ENCODE peak calls at places on chromosomes 6 and 20, in four cellular contexts. T is H1, O is K562, Q is HepG2. W is an unnamed sample.

GRCh38 chr6:141744971-141745370 is 387.8 kb upstream of the GJE1 start:
- DNase-seq in T (no peak), O (no peak), Q (no peak), W (no peak)

GRCh38 chr6:79431469-79431868 is 105.8 kb downstream of the LCA5 start:
- DNase-seq in T (no peak), O (no peak), Q (peak; percentile 21), W (no peak)

GRCh38 chr6:141291322-141291721 is 841.4 kb upstream of the GJE1 start:
- DNase-seq in T (no peak), O (no peak), Q (no peak), W (no peak)

GRCh38 chr6:42333622-42334021 is 116.0 kb upstream of the MRPS10 start:
- DNase-seq in T (no peak), O (no peak), Q (no peak), W (no peak)

GRCh38 chr6:127186889-127187288 is 68.4 kb downstream of the RSPO3 start:
- DNase-seq in T (peak; percentile 89), O (peak; percentile 33), Q (peak; percentile 41), W (no peak)

GRCh38 chr20:62227977-62228958 is 8.2 kb upstream of the HRH3 start:
- DNase-seq in T (no peak), O (peak; percentile 49), Q (peak; percentile 46), W (no peak)

GRCh38 chr6:143060806-143061596 is at the start of gene AIG1:
- DNase-seq in T (peak; percentile 71), O (no peak), Q (no peak), W (no peak)

GRCh38 chr6:45328523-45328922 is 393 bp downstream of the RUNX2 start:
- DNase-seq in T (no peak), O (no peak), Q (no peak), W (no peak)

GRCh38 chr20:53823121-53823764 is 229.6 kb upstream of the ZNF217 start:
- DNase-seq in T (no peak), O (no peak), Q (no peak), W (no peak)

GRCh38 chr20:17023811-17024210 is 203.0 kb upstream of the PCSK2 start:
- DNase-seq in T (peak; percentile 66), O (no peak), Q (no peak), W (no peak)

GRCh38 chr6:137978252-137978896 is 111.3 kb downstream of the TNFAIP3 start:
- DNase-seq in T (no peak), O (peak; percentile 43), Q (no peak), W (peak; percentile 48)

GRCh38 chr6:170553686-170554085 is 483 bp upstream of the TBP start:
- DNase-seq in T (no peak), O (no peak), Q (no peak), W (no peak)

GRCh38 chr6:149414822-149415221 is 14.8 kb downstream of the SUMO4 start:
- DNase-seq in T (no peak), O (no peak), Q (no peak), W (no peak)

GRCh38 chr20:1874534-1875168 is 20.6 kb upstream of the SIRPA start:
- DNase-seq in T (no peak), O (no peak), Q (peak; percentile 81), W (no peak)
- TF ChIP-seq CBX5 in T (no peak), O (no peak), Q (no peak), W (no peak)

GRCh38 chr6:27668442-27669275 is 195.8 kb upstream of the ZNF184 start:
- DNase-seq in T (peak; percentile 95), O (peak; percentile 82), Q (peak; percentile 66), W (no peak)

GRCh38 chr6:27667016-27667415 is 194.1 kb upstream of the ZNF184 start:
- DNase-seq in T (no peak), O (no peak), Q (no peak), W (no peak)

GRCh38 chr6:27669798-27670301 is 196.9 kb upstream of the ZNF184 start:
- DNase-seq in T (no peak), O (peak; percentile 47), Q (no peak), W (no peak)

GRCh38 chr6:27669278-27669797 is 196.4 kb upstream of the ZNF184 start:
- DNase-seq in T (no peak), O (no peak), Q (no peak), W (no peak)

DNA sequence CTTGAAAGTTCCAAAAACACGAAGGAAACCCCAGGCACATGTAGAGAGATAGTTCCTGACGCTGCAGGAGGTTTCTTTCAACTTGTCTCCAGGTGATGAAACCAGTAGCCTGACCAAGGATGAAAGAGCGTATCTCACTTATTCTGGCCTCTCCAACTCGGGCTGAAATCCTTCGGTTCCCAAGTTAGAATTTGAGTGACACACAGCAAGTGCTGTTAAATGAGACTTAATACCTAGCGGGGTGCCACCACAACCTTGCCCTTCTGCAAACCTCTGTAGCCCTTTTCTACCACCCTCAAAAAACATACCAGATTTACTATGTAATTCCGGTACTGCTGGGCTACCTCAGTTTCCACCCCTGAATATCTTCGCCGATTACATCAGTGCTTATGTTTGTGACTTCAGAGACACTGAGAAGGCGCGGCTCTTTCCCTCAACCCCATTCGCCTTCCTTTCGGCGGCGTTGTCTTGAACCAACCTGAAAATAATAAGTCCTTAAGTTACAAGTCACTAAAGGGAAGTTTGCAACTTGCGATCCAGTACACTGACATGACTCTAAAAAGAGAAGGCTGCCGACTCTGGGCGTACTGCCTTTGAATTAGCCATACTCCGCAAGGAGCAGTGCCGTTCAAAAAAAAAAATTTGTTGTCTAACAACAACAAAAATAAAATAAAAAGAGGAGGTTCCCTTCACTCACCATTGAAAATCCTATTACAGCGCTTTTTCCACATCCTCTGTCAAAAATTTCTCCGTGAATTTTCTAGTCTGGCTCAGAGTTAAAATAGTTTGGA is 194.9 kb upstream of the ZNF184 start:
- DNase-seq in T (no peak), O (no peak), Q (no peak), W (no peak)
- TF ChIP-seq MAX in T (no peak), O (no peak), Q (no peak), W (no peak)

DNA sequence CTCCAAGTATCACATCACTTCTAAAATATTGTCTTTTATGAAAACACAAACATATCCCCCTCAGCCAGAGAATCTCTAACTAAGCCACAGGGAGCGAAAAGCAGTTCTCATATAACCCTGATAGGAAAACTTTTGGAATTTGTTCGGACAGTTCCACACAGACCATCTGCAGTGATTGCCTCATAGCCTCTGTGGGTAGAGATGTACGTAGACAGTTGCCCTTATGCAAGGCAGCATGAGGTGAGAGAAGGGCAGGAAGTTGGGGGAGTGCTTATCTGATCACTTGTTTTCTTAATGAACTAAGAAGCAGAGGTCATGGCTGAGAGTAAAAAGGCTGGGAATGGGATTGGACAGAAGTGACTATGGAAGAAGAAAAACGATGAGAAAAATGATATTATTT is 39.6 kb downstream of the SLC23A2 start:
- DNase-seq in T (no peak), O (no peak), Q (peak; percentile 99), W (no peak)
- TF ChIP-seq CBX5 in T (no peak), O (no peak), Q (peak; percentile 95), W (no peak)

GRCh38 chr6:4313044-4313686 is 177.8 kb upstream of the ECI2 start:
- DNase-seq in T (no peak), O (no peak), Q (no peak), W (no peak)
- TF ChIP-seq MAX in T (no peak), O (no peak), Q (no peak), W (no peak)

DNA sequence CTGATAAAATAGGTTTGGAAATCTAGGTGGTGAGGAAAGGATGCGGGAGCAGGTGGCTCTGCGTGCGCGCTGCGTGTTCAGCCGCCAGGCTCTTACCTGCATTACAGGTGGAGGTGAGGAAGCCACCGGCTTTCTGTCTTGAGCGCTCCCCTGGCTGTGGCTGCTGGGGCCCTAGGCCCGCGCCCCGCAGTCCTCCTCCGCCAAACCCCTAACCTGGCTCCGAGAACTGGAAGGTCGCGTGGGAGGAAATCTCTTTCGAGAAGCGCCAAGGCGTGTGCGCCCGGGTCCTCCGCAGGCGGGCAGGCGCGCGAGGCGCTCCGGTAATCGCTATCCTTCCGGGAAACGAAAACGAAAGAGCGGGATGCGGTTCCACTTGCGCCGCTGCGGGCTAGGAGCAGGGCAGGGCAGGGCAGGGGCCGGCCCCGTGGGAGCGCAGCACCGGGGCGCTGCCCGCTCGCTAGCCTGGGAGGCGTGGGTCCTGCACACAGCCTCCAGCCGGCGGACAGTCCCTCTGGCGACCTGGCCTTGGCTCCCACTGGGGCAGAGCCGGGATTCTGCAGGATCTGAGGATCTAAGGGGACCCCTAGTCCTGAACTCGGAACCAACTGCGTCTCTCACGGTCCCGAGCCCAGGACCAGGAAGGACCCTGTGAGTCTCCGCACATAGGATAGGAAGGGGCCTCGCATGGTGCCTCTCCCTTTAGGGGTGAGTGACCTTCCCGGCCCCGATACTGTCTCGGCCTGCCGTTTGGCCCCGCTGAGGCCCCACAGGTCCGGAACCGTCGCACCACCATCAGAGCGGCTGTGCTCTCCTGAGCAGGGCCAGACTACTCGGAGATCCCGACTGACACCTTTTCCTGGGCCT is at the start of gene ETV7:
- DNase-seq in T (peak; percentile 59), O (no peak), Q (no peak), W (no peak)
- TF ChIP-seq CBX5 in T (no peak), O (no peak), Q (no peak), W (no peak)

DNA sequence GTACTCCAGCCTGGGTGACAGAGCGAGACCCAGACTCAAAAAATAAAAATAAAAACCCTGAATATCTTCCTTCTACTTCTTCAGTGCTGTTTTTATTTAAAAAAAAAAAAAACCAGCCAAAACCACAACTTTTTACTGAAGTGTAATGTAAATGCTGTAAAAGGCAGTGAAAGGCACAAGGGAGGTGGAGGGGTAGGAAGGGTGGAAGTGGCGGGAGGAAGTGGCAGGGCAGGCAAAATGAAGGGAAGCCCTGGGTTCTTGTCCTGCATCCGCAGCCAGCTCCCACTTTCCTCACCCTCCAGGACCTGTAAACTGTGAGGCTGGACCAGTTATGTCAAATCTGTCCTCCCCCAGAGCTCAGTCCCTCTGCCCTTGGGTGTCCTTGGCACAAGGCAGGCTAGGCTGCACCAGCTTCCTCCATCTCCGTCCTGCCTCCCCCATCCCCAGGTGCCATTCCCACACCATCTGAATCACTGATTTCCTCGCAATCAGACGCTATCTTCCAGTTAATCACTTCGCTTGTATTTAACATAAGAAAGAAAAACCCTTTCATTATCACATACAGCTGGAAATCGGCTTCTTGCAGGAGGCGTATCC is 13.7 kb upstream of the PANK2 start:
- DNase-seq in T (no peak), O (no peak), Q (no peak), W (no peak)
- TF ChIP-seq MAX in T (no peak), O (no peak), Q (no peak), W (no peak)

GRCh38 chr20:64216036-64216435 is 39.5 kb upstream of the PCMTD2 start:
- DNase-seq in T (no peak), O (no peak), Q (no peak), W (no peak)
- TF ChIP-seq CBX5 in T (no peak), O (no peak), Q (no peak), W (no peak)

GRCh38 chr6:24205020-24205492 is 79.0 kb downstream of the NRSN1 start:
- DNase-seq in T (no peak), O (peak; percentile 23), Q (peak; percentile 59), W (peak; percentile 24)
- TF ChIP-seq MAX in T (no peak), O (no peak), Q (no peak), W (no peak)

GRCh38 chr6:3210024-3210610 is 17.3 kb downstream of the TUBB2B start:
- DNase-seq in T (no peak), O (no peak), Q (no peak), W (no peak)

GRCh38 chr6:3208775-3209113 is 18.7 kb downstream of the TUBB2B start:
- DNase-seq in T (no peak), O (no peak), Q (no peak), W (no peak)

GRCh38 chr6:3209114-3210023 is 18.1 kb downstream of the TUBB2B start:
- DNase-seq in T (peak; percentile 69), O (peak; percentile 95), Q (peak; percentile 88), W (peak; percentile 60)

GRCh38 chr6:3206339-3207015 is 21.0 kb downstream of the TUBB2B start:
- DNase-seq in T (no peak), O (no peak), Q (no peak), W (no peak)

GRCh38 chr6:3208096-3208774 is 19.2 kb downstream of the TUBB2B start:
- DNase-seq in T (no peak), O (no peak), Q (no peak), W (no peak)
- TF ChIP-seq CBX5 in T (no peak), O (no peak), Q (no peak), W (no peak)